ENCODE peak calls at places on chromosomes 4 and X, in nine cellular contexts. D, R, J, X, N, L, I, U and K are unnamed samples.
A peak's percentile ranks its signal among the peaks of the same experiment; 100 is the strongest.

GRCh38 chr4:173461170-173461569 is 62.3 kb upstream of the SCRG1 start:
- DNase-seq in D (no peak), R (no peak), J (peak; percentile 20), X (no peak), N (no peak), L (no peak), I (no peak), U (no peak), K (no peak)

GRCh38 chr4:179007758-179008157 is 1565.5 kb upstream of the AGA start:
- DNase-seq in D (no peak), R (no peak), J (no peak), X (no peak), N (no peak), L (no peak), I (no peak), U (no peak), K (no peak)

GRCh38 chr4:43112139-43112538 is 219.6 kb downstream of the GRXCR1 start:
- DNase-seq in D (no peak), R (no peak), J (no peak), X (no peak), N (no peak), L (no peak), I (no peak), U (no peak), K (no peak)

GRCh38 chr4:4203688-4204400 is 22.9 kb downstream of the OTOP1 start:
- DNase-seq in D (no peak), R (no peak), J (no peak), X (no peak), N (no peak), L (no peak), I (no peak), U (no peak), K (no peak)

GRCh38 chrX:105323951-105324350 is 103.5 kb upstream of the TEX13A start:
- DNase-seq in D (no peak), R (no peak), J (no peak), X (no peak), N (no peak), L (no peak), I (no peak), U (no peak), K (no peak)

GRCh38 chr4:47830263-47831025 is 7.4 kb downstream of the CORIN start:
- DNase-seq in D (no peak), R (no peak), J (no peak), X (no peak), N (no peak), L (no peak), I (no peak), U (no peak), K (no peak)

GRCh38 chr4:175657571-175657970 is 154.5 kb downstream of the GPM6A start:
- DNase-seq in D (no peak), R (no peak), J (no peak), X (no peak), N (no peak), L (no peak), I (no peak), U (no peak), K (no peak)

GRCh38 chr4:186596346-186596745 is 41.0 kb upstream of the MTNR1A start:
- DNase-seq in D (no peak), R (no peak), J (no peak), X (no peak), N (no peak), L (no peak), I (no peak), U (no peak), K (no peak)

GRCh38 chr4:89839558-89839957 is 2.6 kb upstream of the SNCA start:
- DNase-seq in D (no peak), R (no peak), J (no peak), X (no peak), N (no peak), L (no peak), I (no peak), U (no peak), K (no peak)

GRCh38 chr4:181987392-181987791 is 255.8 kb upstream of the TENM3 start:
- DNase-seq in D (no peak), R (no peak), J (no peak), X (no peak), N (no peak), L (no peak), I (no peak), U (no peak), K (no peak)

GRCh38 chr4:2954358-2955185 is 8.6 kb downstream of the NOP14 start:
- DNase-seq in D (no peak), R (no peak), J (no peak), X (no peak), N (no peak), L (no peak), I (no peak), U (no peak), K (no peak)

GRCh38 chr4:112765317-112765989 is 128.5 kb downstream of the LARP7 start:
- DNase-seq in D (no peak), R (no peak), J (peak; percentile 37), X (no peak), N (no peak), L (no peak), I (no peak), U (no peak), K (no peak)

GRCh38 chr4:145734576-145735329 is 54.8 kb downstream of the C4orf51 start:
- DNase-seq in D (peak; percentile 65), R (peak; percentile 38), J (no peak), X (peak; percentile 59), N (peak; percentile 61), L (peak; percentile 56), I (peak; percentile 79), U (peak; percentile 95), K (peak; percentile 54)

DNA sequence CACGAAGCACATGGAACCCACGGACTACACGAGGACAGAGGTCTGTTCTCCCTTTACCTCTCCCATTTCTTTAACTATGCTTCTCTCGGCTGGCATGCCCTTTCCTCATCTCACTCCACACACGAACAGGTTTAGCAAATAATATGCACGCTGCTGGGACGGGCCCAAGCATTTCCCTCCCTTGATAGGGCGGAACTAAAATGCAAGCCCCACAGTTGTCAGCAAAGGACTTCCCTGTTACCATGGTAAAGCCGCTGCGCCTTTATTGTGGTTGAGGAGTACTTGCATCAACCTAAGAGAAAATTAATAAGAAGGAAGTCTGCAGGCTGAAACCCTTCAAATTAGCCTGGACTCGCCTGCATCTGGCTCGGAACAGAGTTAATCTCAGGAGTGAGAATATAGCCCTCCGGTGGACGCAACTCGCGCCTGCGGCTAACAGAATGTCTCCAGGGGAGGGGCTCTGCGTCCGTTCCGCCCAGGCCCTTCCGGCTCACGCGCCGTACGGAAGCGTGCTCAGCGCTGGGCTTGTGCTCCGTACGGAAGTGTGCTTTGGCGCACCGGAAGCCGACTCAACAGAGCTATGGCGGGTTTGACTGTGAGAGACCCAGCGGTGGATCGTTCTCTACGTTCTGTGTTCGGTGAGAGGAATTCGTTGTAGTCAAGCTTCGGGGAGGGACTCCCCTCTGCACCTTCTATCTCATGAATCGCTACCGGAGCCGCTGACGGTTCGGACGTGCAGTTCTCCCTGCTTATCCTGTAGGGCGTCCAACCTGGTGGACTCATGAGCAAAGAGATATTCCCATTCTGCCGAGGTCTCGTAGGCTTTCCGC is at the start of gene CSTF2:
- DNase-seq in D (peak; percentile 73), R (peak; percentile 24), J (peak; percentile 88), X (peak; percentile 78), N (peak; percentile 84), L (peak; percentile 90), I (peak; percentile 77), U (peak; percentile 88), K (peak; percentile 77)
- TF ChIP-seq POLR2A in D (no peak), R (no peak), J (peak; percentile 86), X (no peak), N (peak; percentile 34), L (peak; percentile 39), I (no peak), U (no peak), K (no peak)

GRCh38 chr4:119493419-119493818 is 135.2 kb downstream of the PDE5A start:
- DNase-seq in D (no peak), R (no peak), J (no peak), X (no peak), N (no peak), L (no peak), I (no peak), U (no peak), K (no peak)

GRCh38 chr4:119489305-119489704 is 139.3 kb downstream of the PDE5A start:
- DNase-seq in D (no peak), R (no peak), J (no peak), X (no peak), N (no peak), L (no peak), I (no peak), U (no peak), K (no peak)

DNA sequence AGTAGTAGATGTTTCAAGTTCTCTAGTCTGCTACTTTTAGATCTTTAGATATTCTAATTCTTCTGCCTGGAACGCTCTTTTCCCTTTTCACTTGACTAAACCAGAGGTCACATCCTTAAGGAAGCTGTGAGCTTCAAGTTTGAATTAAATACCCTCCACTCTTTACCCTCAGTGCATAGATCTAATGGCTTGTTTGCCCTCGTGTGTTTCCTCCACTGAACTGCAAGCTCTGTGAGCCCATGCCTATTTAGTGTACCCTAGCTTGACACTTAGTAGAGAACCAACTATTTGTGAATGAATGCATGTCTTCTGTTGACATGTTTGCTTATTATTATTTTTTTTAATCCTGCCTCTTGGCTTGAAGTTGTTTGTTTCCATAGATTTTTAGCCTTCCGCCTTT is 138.3 kb downstream of the PDE5A start:
- DNase-seq in D (no peak), R (no peak), J (no peak), X (no peak), N (peak; percentile 10), L (no peak), I (no peak), U (no peak), K (no peak)
- TF ChIP-seq CTCF in D (no peak), R (no peak), J (no peak), X (no peak), N (peak; percentile 46), L (peak; percentile 53), I (peak; percentile 4), U (no peak), K (no peak)

GRCh38 chrX:53595266-53595810 is 91.2 kb downstream of the HUWE1 start:
- DNase-seq in D (no peak), R (no peak), J (no peak), X (no peak), N (no peak), L (no peak), I (no peak), U (no peak), K (no peak)
- H3K36me3 ChIP-seq in D (peaks cover 14% of the 10 kb centered on the region), R (no peaks in the 10 kb centered on the region), J (peaks cover 88% of the 10 kb centered on the region), X (peaks cover 16% of the 10 kb centered on the region), N (peaks cover 18% of the 10 kb centered on the region), L (peaks cover 2% of the 10 kb centered on the region), I (no peaks in the 10 kb centered on the region), U (peaks cover 11% of the 10 kb centered on the region), K (no peaks in the 10 kb centered on the region)

DNA sequence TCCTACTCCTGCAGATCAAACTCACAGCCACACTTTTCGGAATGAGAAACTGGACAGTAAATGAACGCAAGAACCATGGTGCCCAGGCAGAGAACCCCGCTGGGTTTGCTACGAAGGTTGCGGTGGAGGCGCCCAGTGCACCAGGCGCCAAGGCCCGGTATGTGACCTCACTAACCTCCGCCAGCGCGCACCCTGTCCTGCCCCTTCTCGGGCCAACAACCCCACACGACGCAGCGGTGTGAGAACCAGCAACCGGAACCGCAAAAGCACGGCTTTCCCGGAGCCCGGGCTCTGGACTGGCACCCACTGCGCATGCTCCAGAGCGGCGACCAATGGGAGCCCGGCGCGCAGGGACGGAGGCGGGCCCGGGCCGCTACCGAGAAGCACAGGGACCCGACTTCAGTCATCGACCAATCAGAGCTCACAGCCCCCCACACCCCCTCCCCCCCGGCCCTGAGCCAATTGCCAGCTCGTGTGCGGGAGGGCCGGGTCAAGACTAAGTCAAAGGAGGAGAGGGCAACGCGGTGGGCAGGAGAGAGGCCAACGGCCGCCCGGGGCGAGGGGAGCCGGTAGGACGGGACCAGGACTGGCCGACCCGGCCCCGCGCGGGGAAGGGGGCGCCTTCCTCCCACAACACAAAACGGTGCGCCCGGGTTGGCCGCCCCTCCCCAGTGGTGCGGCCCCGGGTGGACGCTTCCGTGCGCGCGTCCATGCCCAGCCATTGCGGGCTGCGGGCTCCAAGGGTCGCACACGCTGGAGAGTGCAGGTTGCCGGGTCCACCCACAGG is 7.3 kb upstream of the WAS start:
- DNase-seq in D (peak; percentile 89), R (peak; percentile 72), J (peak; percentile 99), X (peak; percentile 89), N (peak; percentile 91), L (peak; percentile 95), I (peak; percentile 87), U (peak; percentile 95), K (peak; percentile 89)
- TF ChIP-seq POLR2A in D (no peak), R (no peak), J (peak; percentile 76), X (peak; percentile 40), N (peak; percentile 89), L (peak; percentile 82), I (peak; percentile 47), U (peak; percentile 68), K (peak; percentile 41)